ENCODE peak calls at places on chromosomes 12 and 14, in four cellular contexts. Z is K562, L is HepG2, V is GM12878. S is an unnamed sample.

GRCh38 chr14:71711619-71712018 is 220.6 kb upstream of the RGS6 start:
- DNase-seq in L (no peak), V (no peak), Z (no peak), S (no peak)

GRCh38 chr14:102492523-102492910 is 17.1 kb downstream of the ANKRD9 start:
- DNase-seq in L (no peak), V (no peak), Z (no peak), S (no peak)

GRCh38 chr12:22856120-22856699 is 231.2 kb downstream of the ETNK1 start:
- DNase-seq in Z (peak), V (no peak), L (peak), S (no peak)

GRCh38 chr12:42670719-42671118 is 81.2 kb upstream of the PRICKLE1 start:
- DNase-seq in Z (no peak), V (no peak), L (no peak), S (no peak)

GRCh38 chr12:5498081-5498480 is 66.2 kb downstream of the NTF3 start:
- DNase-seq in Z (no peak), L (no peak), V (no peak), S (no peak)

GRCh38 chr14:100333867-100334266 is 10.7 kb downstream of the SLC25A47 start:
- DNase-seq in Z (no peak), L (no peak), V (no peak), S (no peak)

GRCh38 chr12:126069549-126070165 is 1004.4 kb downstream of the AACS start:
- DNase-seq in Z (peak), L (peak), V (no peak), S (peak)

GRCh38 chr14:66359500-66359899 is 126.7 kb upstream of the CCDC196 start:
- DNase-seq in L (peak), Z (peak), V (peak), S (no peak)

GRCh38 chr12:91423336-91424050 is 240.9 kb upstream of the DCN start:
- DNase-seq in L (no peak), Z (no peak), V (no peak), S (no peak)

GRCh38 chr12:106138279-106138645 is 492 bp downstream of the NUAK1 start:
- DNase-seq in V (no peak), L (no peak), Z (no peak), S (no peak)

GRCh38 chr14:103748539-103748867 is 32.9 kb downstream of the ZFYVE21 start:
- DNase-seq in Z (no peak), V (no peak), L (no peak), S (no peak)

GRCh38 chr12:23699031-23699430 is 250.4 kb downstream of the SOX5 start:
- DNase-seq in Z (no peak), L (no peak), V (no peak), S (no peak)

GRCh38 chr14:29601559-29602109 is 326.0 kb downstream of the PRKD1 start:
- DNase-seq in V (no peak), L (no peak), Z (no peak), S (no peak)

GRCh38 chr12:60071759-60072191 is 475.9 kb downstream of the SLC16A7 start:
- DNase-seq in Z (no peak), L (no peak), V (no peak), S (no peak)

GRCh38 chr12:103785243-103786031 is 55.6 kb downstream of the NT5DC3 start:
- DNase-seq in V (no peak), L (peak), Z (no peak), S (no peak)

GRCh38 chr14:61609143-61609851 is 86.0 kb upstream of the HIF1A start:
- DNase-seq in V (no peak), L (peak), Z (no peak), S (peak)

DNA sequence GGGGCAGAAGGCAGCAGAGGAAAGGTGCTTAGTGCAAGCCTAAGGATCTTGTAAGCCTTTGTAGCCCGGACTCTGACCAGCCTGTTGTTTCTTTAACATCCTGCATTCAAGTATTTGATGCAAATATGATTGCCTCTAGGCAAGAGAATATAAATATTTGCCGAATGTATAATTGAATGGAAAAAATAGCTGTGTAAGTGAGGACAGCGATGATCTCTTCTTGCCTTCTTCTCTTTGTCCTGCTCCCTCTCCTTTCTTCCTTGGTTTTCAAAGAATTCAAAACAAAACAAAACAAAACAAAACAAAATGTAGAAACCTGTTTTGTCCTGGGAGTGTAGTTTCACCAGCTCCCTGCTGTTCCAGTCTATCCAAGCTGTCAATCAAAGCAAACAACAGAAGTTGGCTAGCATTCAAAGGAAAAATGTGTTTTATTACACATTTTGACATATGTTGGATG is 74.9 kb upstream of the CPM start:
- DNase-seq in Z (no peak), V (no peak), L (no peak), S (no peak)
- TF ChIP-seq TAF1 in Z (no peak), V (no peak), L (no peak), S (no peak)

DNA sequence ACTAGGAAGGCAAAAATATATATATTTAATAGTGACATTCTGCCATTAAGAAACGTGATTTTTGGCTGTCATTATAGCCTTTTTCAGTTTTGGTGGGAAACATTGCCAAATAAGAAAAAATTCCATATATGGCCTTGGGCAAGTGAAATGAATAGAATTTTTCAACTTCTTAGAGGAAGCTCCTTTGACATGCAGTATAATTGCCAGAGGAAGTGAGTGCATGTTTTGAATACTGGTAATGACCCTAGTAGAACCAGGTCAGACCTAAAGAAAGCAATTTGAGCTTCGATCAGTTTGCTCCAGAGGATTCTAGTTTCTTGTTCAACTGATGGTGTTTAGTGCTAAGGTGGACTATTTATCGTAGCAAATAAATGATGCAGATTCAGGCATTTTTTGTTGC is 26.2 kb upstream of the TRIM9 start:
- DNase-seq in L (no peak), Z (no peak), V (no peak), S (no peak)
- TF ChIP-seq HDAC2 in L (no peak), Z (no peak), V (no peak), S (no peak)

GRCh38 chr14:57071639-57072038 is 197.1 kb downstream of the EXOC5 start:
- DNase-seq in L (no peak), Z (no peak), V (no peak), S (no peak)
- TF ChIP-seq GABPA in L (no peak), Z (no peak), V (no peak), S (no peak)

DNA sequence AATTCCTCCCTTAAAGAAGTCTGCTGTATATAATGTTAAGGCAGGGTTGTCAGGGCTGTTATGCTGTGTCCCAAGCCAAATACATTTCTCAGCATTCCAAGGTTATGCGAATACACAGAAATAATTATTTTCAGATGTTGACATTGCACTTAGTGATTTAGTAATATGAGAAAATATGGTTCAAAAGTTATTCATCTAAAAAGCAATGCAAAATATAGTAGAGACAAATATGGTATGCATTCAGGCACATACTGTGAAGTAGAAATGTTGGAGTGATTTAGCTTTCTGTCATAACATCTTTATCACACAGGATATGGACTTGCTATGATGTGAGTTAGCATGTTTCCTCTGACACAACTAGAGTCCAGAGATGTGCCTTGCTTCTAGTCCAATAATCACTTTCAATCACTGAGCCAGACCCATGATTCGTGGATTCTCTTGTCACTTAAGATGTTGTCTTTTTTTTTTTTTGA is 70.0 kb downstream of the PDE3A start:
- DNase-seq in V (no peak), Z (no peak), L (no peak), S (no peak)
- TF ChIP-seq TAF1 in V (no peak), Z (no peak), L (no peak), S (no peak)

GRCh38 chr14:94922595-94923239 is 152.8 kb upstream of the GSC start:
- DNase-seq in Z (no peak), L (no peak), V (no peak), S (no peak)
- TF ChIP-seq HDAC2 in Z (no peak), L (no peak), V (no peak), S (no peak)

GRCh38 chr12:32264995-32265394 is 134.4 kb upstream of the FGD4 start:
- DNase-seq in Z (no peak), V (no peak), L (no peak), S (no peak)
- TF ChIP-seq GABPA in Z (no peak), V (no peak), L (no peak), S (no peak)

GRCh38 chr12:55718020-55718419 is 2.2 kb upstream of the RDH5 start:
- DNase-seq in Z (no peak), L (no peak), V (no peak), S (no peak)

GRCh38 chr12:55715833-55716581 is at the start of gene BLOC1S1:
- DNase-seq in L (peak), Z (peak), V (peak), S (no peak)

GRCh38 chr12:55716582-55717396 is 943 bp downstream of the BLOC1S1 start:
- DNase-seq in Z (peak), V (no peak), L (no peak), S (no peak)

GRCh38 chr12:55718650-55719275 is 1.4 kb upstream of the RDH5 start:
- DNase-seq in Z (no peak), L (no peak), V (no peak), S (no peak)

DNA sequence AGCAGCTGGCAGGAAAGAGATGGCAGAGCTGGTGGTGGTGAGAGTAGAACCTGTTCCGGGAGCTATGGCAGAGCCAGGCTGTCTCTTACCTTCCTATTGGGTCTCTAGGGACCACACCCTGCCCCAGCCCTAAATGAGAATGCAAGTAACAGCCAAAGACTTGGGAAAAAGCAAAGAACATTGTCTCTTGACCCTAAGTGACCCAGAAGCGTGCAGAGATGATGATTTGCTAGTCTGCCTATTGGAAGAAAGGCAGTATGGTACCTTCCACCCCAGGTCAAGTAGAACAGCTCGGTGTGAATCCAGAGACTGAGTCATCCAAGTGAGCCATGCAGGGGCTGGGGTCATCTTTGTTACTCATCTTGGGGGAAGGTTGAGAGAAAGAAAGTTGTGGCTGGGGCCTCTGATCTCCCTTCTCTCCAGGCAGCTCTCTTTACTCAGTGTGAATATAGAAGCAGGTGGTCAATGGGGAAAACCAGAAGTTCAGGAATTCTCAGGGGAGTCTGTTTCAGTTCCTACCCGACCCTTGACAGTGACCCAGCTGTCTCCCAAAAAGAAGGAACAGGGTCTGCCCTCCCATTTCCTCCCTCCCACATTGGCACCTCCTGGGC is 1.7 kb downstream of the BLOC1S1 start:
- DNase-seq in Z (peak), L (no peak), V (no peak), S (no peak)
- TF ChIP-seq TAF1 in Z (no peak), L (no peak), V (no peak), S (no peak)

GRCh38 chr14:34368115-34368970 is 93.7 kb downstream of the SPTSSA start:
- DNase-seq in Z (no peak), L (peak), V (no peak), S (no peak)
- TF ChIP-seq HDAC2 in Z (no peak), L (no peak), V (no peak), S (no peak)

DNA sequence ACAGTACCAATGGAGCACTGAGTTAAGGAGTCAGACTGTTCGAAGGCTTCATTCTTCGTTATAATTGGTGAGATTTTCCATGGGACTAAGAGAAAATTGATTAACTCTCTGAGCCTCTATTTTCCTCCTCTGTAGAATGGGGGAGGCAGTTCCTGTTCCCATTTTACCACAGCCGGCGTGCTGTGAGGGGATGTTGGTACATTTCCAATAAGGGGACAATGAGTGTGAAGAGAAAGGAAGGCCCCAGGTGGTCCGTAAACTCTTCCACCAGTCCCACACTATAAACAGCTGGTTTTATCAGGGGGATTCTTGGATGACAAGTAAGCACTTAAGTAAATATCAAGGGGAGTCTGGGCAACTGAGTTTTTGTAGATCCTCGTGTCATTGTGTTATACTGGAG is 109.9 kb downstream of the DAD1 start:
- DNase-seq in L (no peak), Z (no peak), V (no peak), S (no peak)
- TF ChIP-seq GABPA in L (no peak), Z (no peak), V (no peak), S (no peak)

GRCh38 chr12:84911331-84912190 is 1.0 kb downstream of the SLC6A15 start:
- DNase-seq in V (no peak), L (no peak), Z (no peak), S (peak)

GRCh38 chr12:84910549-84911241 is 1.9 kb downstream of the SLC6A15 start:
- DNase-seq in Z (no peak), L (no peak), V (no peak), S (no peak)

GRCh38 chr12:84913151-84913550 is 552 bp upstream of the SLC6A15 start:
- DNase-seq in V (no peak), L (no peak), Z (no peak), S (peak)

GRCh38 chr12:84912191-84913142 is at the start of gene SLC6A15:
- DNase-seq in L (no peak), V (no peak), Z (no peak), S (peak)
- TF ChIP-seq TAF1 in L (no peak), V (no peak), Z (no peak), S (peak)

S was measured in H1.